ENCODE peak calls at places on chromosomes 11 and 22, in nine cellular contexts. O is ovary, X is mesendoderm, J is colonic mucosa, S is testis, Q is mucosa of descending colon, L is right lobe of liver, I is HAP-1, H is neural progenitor cell. W is an unnamed sample. For H3K4me1, the result is how much of the 10 kb centered on the place peaks cover.

GRCh38 chr11:134439181-134439580 is 27.1 kb upstream of the B3GAT1 start:
- DNase-seq in J (no peak), I (no peak), Q (no peak), X (peak), O (no peak), H (no peak), S (no peak), L (no peak), W (no peak)

GRCh38 chr22:34804588-34804987 is 261.4 kb upstream of the ISX start:
- DNase-seq in S (no peak), L (no peak), X (peak), I (no peak), O (no peak), H (peak), Q (no peak), J (no peak), W (no peak)

GRCh38 chr11:10303558-10304363 is 1.1 kb upstream of the ADM start:
- DNase-seq in Q (peak), O (no peak), I (peak), J (peak), L (peak), S (no peak), H (peak), X (peak), W (peak)

GRCh38 chr11:94025695-94026394 is 4.7 kb downstream of the HEPHL1 start:
- DNase-seq in H (no peak), S (no peak), Q (no peak), O (no peak), I (no peak), X (no peak), J (no peak), L (no peak), W (no peak)

GRCh38 chr11:70005107-70005818 is 72.9 kb upstream of the ANO1 start:
- DNase-seq in S (no peak), O (no peak), H (no peak), Q (no peak), I (no peak), J (no peak), L (no peak), X (no peak), W (no peak)

GRCh38 chr11:120509346-120510053 is 2.0 kb upstream of the GRIK4 start:
- DNase-seq in H (no peak), O (no peak), L (no peak), S (no peak), I (no peak), J (no peak), X (no peak), Q (peak), W (no peak)

GRCh38 chr11:68498313-68498712 is 37.8 kb downstream of the PPP6R3 start:
- DNase-seq in X (no peak), S (no peak), H (no peak), I (no peak), J (no peak), L (no peak), Q (no peak), O (no peak), W (peak)

GRCh38 chr22:40028098-40028425 is 33.3 kb downstream of the FAM83F start:
- DNase-seq in O (no peak), H (peak), Q (no peak), L (no peak), I (no peak), X (no peak), S (no peak), J (no peak), W (no peak)

GRCh38 chr11:28581286-28582242 is 473.4 kb downstream of the METTL15 start:
- DNase-seq in S (no peak), J (no peak), Q (no peak), H (no peak), L (no peak), O (no peak), I (no peak), X (peak), W (no peak)

GRCh38 chr11:79122759-79123158 is 318.1 kb downstream of the TENM4 start:
- DNase-seq in S (no peak), Q (no peak), L (no peak), H (no peak), I (no peak), J (no peak), O (no peak), X (no peak), W (no peak)

GRCh38 chr22:19522190-19522880 is 1.9 kb downstream of the CLDN5 start:
- DNase-seq in Q (no peak), O (no peak), J (no peak), L (peak), H (no peak), S (no peak), X (peak), I (no peak), W (no peak)

GRCh38 chr22:49914256-49914655 is 4.0 kb downstream of the ALG12 start:
- DNase-seq in O (no peak), Q (peak), X (no peak), H (no peak), J (no peak), L (no peak), S (no peak), I (no peak), W (no peak)

GRCh38 chr11:20261526-20261925 is 101.3 kb upstream of the DBX1 start:
- DNase-seq in H (no peak), J (no peak), I (no peak), S (no peak), X (no peak), O (no peak), L (no peak), Q (no peak), W (no peak)

GRCh38 chr11:47467372-47467771 is 18.4 kb upstream of the RAPSN start:
- DNase-seq in O (no peak), L (peak), Q (peak), H (no peak), S (no peak), J (peak), I (no peak), X (no peak), W (no peak)

GRCh38 chr11:1456166-1456565 is 30.4 kb downstream of the MOB2 start:
- DNase-seq in L (no peak), J (no peak), O (peak), H (no peak), S (no peak), I (no peak), X (no peak), Q (no peak), W (no peak)

GRCh38 chr11:61732705-61733104 is 19.7 kb upstream of the MYRF start:
- DNase-seq in O (no peak), L (no peak), H (no peak), J (no peak), S (no peak), Q (no peak), X (no peak), I (no peak), W (peak)

GRCh38 chr11:1943576-1943975 is 3.6 kb upstream of the MRPL23 start:
- DNase-seq in L (peak), O (peak), X (no peak), S (no peak), J (no peak), H (no peak), Q (peak), I (no peak), W (no peak)

GRCh38 chr11:692824-693414 is 2.1 kb downstream of the DEAF1 start:
- DNase-seq in S (no peak), Q (peak), J (no peak), X (no peak), H (no peak), I (no peak), L (no peak), O (no peak), W (no peak)

GRCh38 chr11:64891215-64891848 is 12.9 kb upstream of the EHD1 start:
- DNase-seq in X (no peak), I (no peak), Q (peak), J (peak), H (no peak), O (no peak), S (no peak), L (peak), W (no peak)

GRCh38 chr11:73331138-73331916 is 23.3 kb downstream of the ARHGEF17 start:
- DNase-seq in L (no peak), Q (no peak), S (no peak), J (no peak), X (peak), H (peak), O (peak), I (peak), W (no peak)

GRCh38 chr11:68424981-68425865 is 35.3 kb upstream of the PPP6R3 start:
- DNase-seq in J (no peak), I (no peak), O (no peak), Q (no peak), X (no peak), H (no peak), S (no peak), L (no peak), W (no peak)

GRCh38 chr11:17352925-17353227 is 1.3 kb downstream of the NCR3LG1 start:
- DNase-seq in S (peak), I (peak), O (peak), H (peak), X (no peak), Q (peak), L (no peak), J (peak), W (no peak)

GRCh38 chr22:49896201-49896600 is 22.0 kb downstream of the ALG12 start:
- DNase-seq in J (no peak), Q (no peak), L (no peak), I (no peak), X (no peak), H (no peak), S (no peak), O (no peak), W (no peak)

GRCh38 chr22:38415046-38415445 is 40.0 kb downstream of the KCNJ4 start:
- DNase-seq in Q (peak), I (no peak), H (peak), O (no peak), S (peak), J (no peak), X (no peak), L (peak), W (no peak)

DNA sequence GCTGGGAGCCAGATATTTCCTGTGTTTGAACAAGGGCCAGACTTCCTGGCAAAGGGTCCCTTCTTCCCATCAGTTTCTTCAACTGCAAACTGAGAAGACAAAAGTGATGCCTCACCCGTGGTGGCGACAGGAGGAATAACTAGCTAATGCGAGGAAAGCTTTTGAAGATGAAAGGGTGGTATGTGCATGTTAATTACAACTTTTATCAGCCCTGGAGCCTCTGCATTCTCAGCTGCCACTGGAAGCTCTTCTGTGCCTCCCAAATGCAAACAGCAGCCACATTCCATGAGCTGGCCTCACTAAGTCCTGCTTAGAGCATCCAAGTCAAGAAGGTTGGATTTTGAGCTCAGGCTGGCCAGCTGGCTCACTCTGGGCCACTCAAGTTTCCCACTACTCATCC is 12.9 kb downstream of the CD44 start:
- DNase-seq in L (no peak), H (peak), I (no peak), J (no peak), X (peak), S (no peak), O (no peak), Q (no peak), W (no peak)
- H3K4me1 ChIP-seq in L (under half), H (under half), I (under half), J (under half), X (under half), S (under half), O (under half), Q (under half), W (under half)

GRCh38 chr11:13964771-13965074 is 2.2 kb downstream of the SPON1 start:
- DNase-seq in L (no peak), O (no peak), J (no peak), Q (no peak), I (no peak), S (no peak), H (no peak), X (no peak), W (no peak)

GRCh38 chr11:13962198-13962561 is 343 bp upstream of the SPON1 start:
- DNase-seq in I (no peak), X (no peak), J (no peak), Q (no peak), O (no peak), S (no peak), H (no peak), L (no peak), W (no peak)

GRCh38 chr11:13963949-13964770 is 1.6 kb downstream of the SPON1 start:
- DNase-seq in Q (peak), S (no peak), J (peak), H (peak), X (peak), O (no peak), I (no peak), L (no peak), W (no peak)

GRCh38 chr11:13963169-13963948 is 836 bp downstream of the SPON1 start:
- DNase-seq in O (no peak), H (peak), X (peak), J (peak), I (no peak), L (no peak), S (peak), Q (peak), W (no peak)

DNA sequence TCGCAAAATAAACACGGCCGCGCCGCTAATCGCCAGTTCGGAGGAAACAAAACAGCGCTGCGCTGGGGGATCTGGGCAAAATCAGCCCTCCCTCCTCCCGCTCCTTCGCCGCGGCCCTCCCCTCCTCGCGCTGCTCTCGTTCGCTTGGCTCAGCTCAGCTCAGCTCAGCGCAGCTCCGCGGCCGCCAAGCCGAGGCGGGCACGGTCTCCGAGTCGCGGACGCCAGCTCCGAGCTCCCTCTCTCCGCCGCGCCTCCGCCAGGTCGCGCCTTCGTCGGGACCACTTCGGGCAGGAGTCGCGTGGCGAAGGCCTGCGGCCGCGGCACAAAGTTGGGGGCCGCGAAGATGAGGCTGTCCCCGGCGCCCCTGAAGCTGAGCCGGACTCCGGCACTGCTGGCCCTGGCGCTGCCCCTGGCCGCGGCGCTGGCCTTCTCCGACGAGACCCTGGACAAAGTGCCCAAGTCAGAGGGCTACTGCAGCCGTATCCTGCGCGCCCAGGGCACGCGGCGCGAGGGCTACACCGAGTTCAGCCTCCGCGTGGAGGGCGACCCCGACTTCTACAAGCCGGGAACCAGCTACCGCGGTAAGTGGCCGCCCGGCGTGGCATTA is at the start of gene SPON1:
- DNase-seq in I (no peak), X (peak), Q (peak), L (no peak), H (peak), S (peak), O (peak), J (peak), W (no peak)
- H3K4me3 ChIP-seq in I (no peak), X (peak), Q (peak), L (peak), H (peak), S (peak), O (peak), J (peak), W (peak)

DNA sequence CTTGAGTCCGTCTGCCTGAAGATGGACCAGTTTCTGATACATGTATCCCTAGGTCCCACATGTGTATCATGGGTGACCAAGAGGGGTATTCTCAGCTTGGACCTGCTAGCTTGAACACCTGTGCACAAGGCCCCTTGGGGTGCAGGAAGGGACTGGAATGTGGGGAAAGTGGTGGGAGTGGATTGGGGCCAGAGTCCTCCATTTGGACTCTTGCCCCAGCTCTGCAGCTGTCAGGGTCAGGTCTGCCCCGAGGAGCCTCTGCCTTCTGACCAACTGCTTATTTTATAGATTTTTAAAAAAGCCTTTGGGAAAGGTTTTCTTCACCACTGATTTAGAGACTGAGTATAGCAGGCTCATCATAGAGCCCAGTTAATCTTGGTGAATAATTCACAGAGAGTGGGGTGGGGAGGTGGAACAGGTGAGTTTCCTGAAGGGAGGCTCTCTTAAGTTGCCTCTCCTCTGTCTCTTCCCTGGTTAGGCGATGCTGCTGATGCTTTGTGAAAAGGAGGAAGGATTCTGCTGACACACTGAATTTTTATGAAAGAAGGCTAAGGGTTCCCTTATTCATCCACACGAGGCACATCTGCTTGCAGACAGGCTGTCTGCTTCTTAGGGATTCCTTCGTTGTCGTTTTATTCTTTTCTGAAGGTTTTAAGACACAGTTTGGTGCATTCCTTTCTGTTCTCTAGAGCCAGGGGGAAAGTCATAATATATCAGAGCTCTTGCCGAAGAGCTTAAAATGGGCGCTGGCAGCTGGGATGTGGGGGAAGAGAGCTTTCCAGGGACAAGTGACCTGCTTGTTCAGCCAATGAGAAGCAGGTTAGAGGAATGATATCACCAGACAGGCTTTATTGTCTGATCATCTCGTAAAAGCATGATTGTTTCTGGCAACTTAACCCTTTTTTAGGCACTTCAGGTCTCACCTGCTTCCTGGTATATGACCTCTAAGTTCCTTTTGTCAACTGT is 19.9 kb downstream of the TRIM44 start:
- DNase-seq in H (peak), J (peak), O (no peak), X (peak), S (peak), Q (no peak), I (peak), L (no peak), W (no peak)
- H3K4me1 ChIP-seq in H (under half), J (under half), O (under half), X (under half), S (under half), Q (under half), I (under half), L (under half), W (under half)

GRCh38 chr11:45662665-45663485 is 2.5 kb downstream of the CHST1 start:
- DNase-seq in Q (no peak), I (peak), X (peak), L (peak), J (no peak), O (no peak), H (peak), S (no peak), W (no peak)

GRCh38 chr11:45662096-45662664 is 3.2 kb downstream of the CHST1 start:
- DNase-seq in L (peak), J (no peak), Q (no peak), H (no peak), S (no peak), X (no peak), I (no peak), O (no peak), W (no peak)

GRCh38 chr11:45664376-45665205 is 831 bp downstream of the CHST1 start:
- DNase-seq in O (no peak), L (peak), S (no peak), I (no peak), X (no peak), H (peak), J (no peak), Q (no peak), W (no peak)

GRCh38 chr11:45665206-45665932 is at the start of gene CHST1:
- DNase-seq in J (peak), I (peak), X (no peak), O (peak), L (peak), S (peak), H (peak), Q (no peak), W (peak)

GRCh38 chr11:45663486-45664375 is 1.7 kb downstream of the CHST1 start:
- DNase-seq in X (peak), O (no peak), L (peak), H (no peak), Q (no peak), I (no peak), J (no peak), S (no peak), W (no peak)
- H3K4me3 ChIP-seq in X (no peak), O (peak), L (peak), H (peak), Q (no peak), I (no peak), J (no peak), S (peak), W (peak)

DNA sequence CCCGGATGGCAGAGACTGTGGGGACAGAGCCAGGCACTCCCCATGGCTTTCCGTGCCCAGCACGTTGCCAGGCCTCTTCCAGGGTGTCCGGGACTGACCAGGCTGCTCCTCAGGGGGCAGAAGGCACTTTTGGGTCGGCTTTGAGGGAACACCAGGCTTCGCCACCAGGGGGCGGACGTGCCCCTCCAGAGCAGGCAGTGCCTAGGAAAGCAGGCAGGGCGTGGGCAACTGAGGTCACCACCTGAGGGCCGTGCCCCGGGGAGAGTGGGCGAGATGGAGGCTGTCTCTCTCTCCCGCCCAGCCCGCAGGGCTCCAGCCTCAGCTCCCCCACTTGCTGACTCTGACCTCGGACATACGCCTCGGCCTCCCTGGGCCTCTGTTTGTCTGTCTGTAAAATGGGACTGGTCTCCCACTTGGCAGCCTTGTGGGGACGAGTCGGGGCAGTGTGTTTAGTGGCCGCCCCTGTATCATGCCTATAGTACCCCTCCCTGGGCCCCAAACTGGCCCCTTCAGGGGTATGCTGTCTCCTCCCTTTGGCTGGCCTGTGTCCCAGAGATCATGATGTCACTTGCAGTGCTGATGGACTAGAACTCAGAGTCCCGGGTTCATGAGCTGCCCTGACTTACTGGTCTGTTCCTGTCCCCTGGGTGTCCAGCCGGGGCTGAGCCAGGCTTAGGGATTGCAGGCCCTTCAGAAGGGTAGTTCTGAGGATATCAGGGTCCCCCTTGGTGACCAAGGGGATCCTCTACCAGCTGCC is 4.4 kb upstream of the PRR5 start:
- DNase-seq in L (peak), J (peak), I (peak), X (peak), S (peak), H (peak), Q (peak), O (peak), W (peak)
- H3K4me1 ChIP-seq in L (under half), J (under half), I (under half), X (under half), S (under half), H (under half), Q (under half), O (under half), W (under half)

W was measured in gastrocnemius medialis.